ENCODE peak calls at places on chromosomes 5 and 9, in five cellular contexts. F, U, R, Z and P are unnamed samples.

GRCh38 chr9:123607479-123607878 is 251.5 kb downstream of the CRB2 start:
- DNase-seq in F (no peak), U (no peak), R (peak), Z (no peak), P (no peak)

GRCh38 chr5:139700711-139701693 is 52.9 kb downstream of the CXXC5 start:
- DNase-seq in F (no peak), U (no peak), R (peak), Z (no peak), P (no peak)

GRCh38 chr5:75681125-75681830 is 36.0 kb downstream of the POC5 start:
- DNase-seq in F (no peak), U (no peak), R (peak), Z (peak), P (no peak)

GRCh38 chr5:153711755-153712154 is 221.3 kb downstream of the GRIA1 start:
- DNase-seq in F (no peak), U (no peak), R (no peak), Z (peak), P (no peak)

GRCh38 chr5:59246470-59247250 is 646.9 kb downstream of the PDE4D start:
- DNase-seq in F (no peak), U (no peak), R (no peak), Z (no peak), P (no peak)

GRCh38 chr5:145762833-145763232 is 72.3 kb downstream of the PRELID2 start:
- DNase-seq in F (no peak), U (no peak), R (no peak), Z (no peak), P (no peak)

GRCh38 chr9:109887079-109887478 is 107.1 kb downstream of the PALM2AKAP2 start:
- DNase-seq in F (peak), U (no peak), R (no peak), Z (peak), P (peak)

GRCh38 chr9:124665391-124666058 is 105.6 kb downstream of the NR6A1 start:
- DNase-seq in F (no peak), U (no peak), R (peak), Z (peak), P (no peak)

GRCh38 chr9:121748727-121749546 is 97.5 kb downstream of the DAB2IP start:
- DNase-seq in F (peak), U (no peak), R (no peak), Z (no peak), P (peak)

GRCh38 chr5:146828385-146828784 is 50.2 kb downstream of the PPP2R2B start:
- DNase-seq in F (no peak), U (no peak), R (no peak), Z (no peak), P (no peak)

GRCh38 chr9:117448066-117448465 is 33.2 kb upstream of the ASTN2 start:
- DNase-seq in F (no peak), U (no peak), R (no peak), Z (no peak), P (no peak)

GRCh38 chr5:123344819-123345426 is 78.3 kb downstream of the CEP120 start:
- DNase-seq in F (no peak), U (no peak), R (peak), Z (peak), P (peak)

GRCh38 chr5:16160706-16161105 is 18.9 kb downstream of the MARCHF11 start:
- DNase-seq in F (no peak), U (no peak), R (peak), Z (peak), P (peak)

GRCh38 chr5:137688248-137688840 is 47.5 kb downstream of the KLHL3 start:
- DNase-seq in F (no peak), U (no peak), R (no peak), Z (no peak), P (no peak)

GRCh38 chr5:149581192-149581861 is at the start of gene ARHGEF37:
- DNase-seq in F (peak), U (peak), R (peak), Z (peak), P (no peak)

GRCh38 chr9:97978706-97979105 is 4.4 kb upstream of the ANP32B start:
- DNase-seq in F (no peak), U (no peak), R (no peak), Z (no peak), P (no peak)

GRCh38 chr5:33890147-33890546 is 1.6 kb downstream of the ADAMTS12 start:
- DNase-seq in F (no peak), U (no peak), R (no peak), Z (no peak), P (no peak)

GRCh38 chr5:134098690-134099089 is 15.8 kb upstream of the TCF7 start:
- DNase-seq in F (no peak), U (peak), R (peak), Z (no peak), P (no peak)

GRCh38 chr5:169944922-169945675 is 35.2 kb downstream of the INSYN2B start:
- DNase-seq in F (no peak), U (no peak), R (no peak), Z (peak), P (no peak)

GRCh38 chr5:125349432-125349831 is 603.0 kb upstream of the ZNF608 start:
- DNase-seq in F (no peak), U (no peak), R (no peak), Z (no peak), P (peak)

GRCh38 chr5:141529873-141530272 is 41.0 kb downstream of the PCDHGC5 start:
- DNase-seq in F (no peak), U (no peak), R (no peak), Z (no peak), P (no peak)

GRCh38 chr5:115947260-115947659 is 15.0 kb upstream of the LVRN start:
- DNase-seq in F (no peak), U (no peak), R (no peak), Z (no peak), P (peak)

GRCh38 chr9:4086119-4087088 is 213.5 kb downstream of the GLIS3 start:
- DNase-seq in F (no peak), U (no peak), R (no peak), Z (no peak), P (peak)

GRCh38 chr9:114898741-114899140 is 31.6 kb downstream of the TNFSF8 start:
- DNase-seq in F (peak), U (no peak), R (peak), Z (peak), P (no peak)

GRCh38 chr9:36535106-36535505 is 37.6 kb upstream of the MELK start:
- DNase-seq in F (no peak), U (no peak), R (no peak), Z (no peak), P (no peak)

GRCh38 chr9:126374366-126374781 is 47.7 kb downstream of the MVB12B start:
- DNase-seq in F (no peak), U (no peak), R (no peak), Z (no peak), P (no peak)
- H3K27ac ChIP-seq in F (no peak), U (no peak), R (no peak), Z (peak), P (no peak)

GRCh38 chr5:144203750-144204596 is 33.3 kb downstream of the KCTD16 start:
- DNase-seq in F (no peak), U (no peak), R (peak), Z (peak), P (peak)
- H3K27ac ChIP-seq in F (no peak), U (no peak), R (no peak), Z (no peak), P (no peak)

GRCh38 chr5:172731286-172732073 is 39.5 kb downstream of the DUSP1 start:
- DNase-seq in F (no peak), U (peak), R (peak), Z (no peak), P (no peak)

GRCh38 chr5:172733179-172733973 is 37.6 kb downstream of the DUSP1 start:
- DNase-seq in F (peak), U (no peak), R (peak), Z (peak), P (peak)

GRCh38 chr5:172730222-172730621 is 40.8 kb downstream of the DUSP1 start:
- DNase-seq in F (no peak), U (no peak), R (no peak), Z (no peak), P (no peak)

GRCh38 chr5:172733974-172734346 is 37.0 kb downstream of the DUSP1 start:
- DNase-seq in F (no peak), U (no peak), R (no peak), Z (no peak), P (no peak)

GRCh38 chr5:172732201-172732865 is 38.7 kb downstream of the DUSP1 start:
- DNase-seq in F (no peak), U (no peak), R (no peak), Z (no peak), P (no peak)
- H3K27ac ChIP-seq in F (peak), U (peak), R (peak), Z (no peak), P (no peak)

DNA sequence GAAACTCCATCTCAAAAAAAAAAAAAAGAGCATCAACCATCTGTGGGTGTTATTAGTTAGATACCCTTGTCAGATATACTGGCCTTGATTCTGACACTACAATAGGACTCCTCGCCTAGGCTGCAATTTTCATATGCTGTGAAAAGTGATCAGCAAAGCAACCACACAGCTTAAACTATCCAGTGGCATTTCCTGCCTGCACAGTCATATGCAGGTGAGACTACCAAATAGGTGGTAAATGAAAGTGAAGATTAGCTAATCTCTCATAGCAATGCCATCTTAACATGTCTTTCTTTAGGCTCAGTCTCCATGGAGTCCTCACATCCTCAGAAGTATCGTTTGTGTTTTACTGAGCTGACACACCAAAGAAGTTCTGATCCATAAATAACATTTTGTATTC is 40.8 kb downstream of the GRAMD2B start:
- DNase-seq in F (no peak), U (no peak), R (no peak), Z (no peak), P (no peak)
- H3K27ac ChIP-seq in F (no peak), U (no peak), R (no peak), Z (no peak), P (no peak)

GRCh38 chr5:74240783-74241750 is 399.5 kb downstream of the ENC1 start:
- DNase-seq in F (no peak), U (no peak), R (peak), Z (no peak), P (no peak)

GRCh38 chr5:74243634-74244033 is 396.9 kb downstream of the ENC1 start:
- DNase-seq in F (no peak), U (no peak), R (no peak), Z (peak), P (no peak)

GRCh38 chr5:74242516-74242915 is 398.0 kb downstream of the ENC1 start:
- DNase-seq in F (no peak), U (no peak), R (no peak), Z (no peak), P (no peak)

GRCh38 chr5:74239268-74239667 is 401.3 kb downstream of the ENC1 start:
- DNase-seq in F (no peak), U (no peak), R (no peak), Z (no peak), P (no peak)

GRCh38 chr5:74241751-74242140 is 398.8 kb downstream of the ENC1 start:
- DNase-seq in F (no peak), U (no peak), R (no peak), Z (no peak), P (no peak)
- H3K27ac ChIP-seq in F (no peak), U (peak), R (no peak), Z (no peak), P (no peak)

DNA sequence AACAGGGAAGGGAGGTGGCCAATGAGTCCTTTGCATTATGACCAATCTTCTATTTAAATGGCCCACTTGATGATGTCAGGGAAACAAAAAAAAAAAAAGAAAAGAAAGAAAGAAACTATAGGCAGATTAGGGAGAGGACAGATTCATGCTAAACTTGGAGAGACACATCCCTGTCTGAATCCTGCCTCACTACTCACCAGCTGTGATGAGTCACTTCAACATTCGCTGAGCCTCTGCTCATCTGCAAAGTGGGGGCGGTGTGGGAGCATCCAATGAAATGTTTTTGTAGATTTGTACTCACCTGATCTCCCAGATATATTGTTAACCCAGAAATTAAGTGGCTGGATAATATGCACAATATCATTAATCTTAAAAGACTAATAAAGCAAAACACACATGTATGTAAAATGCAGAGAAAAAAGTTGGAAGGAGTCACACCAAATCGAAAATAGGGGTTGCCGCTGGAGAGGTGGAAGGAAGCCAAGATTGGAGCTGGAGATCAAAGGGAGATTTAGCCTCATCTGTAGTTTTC is 17.1 kb upstream of the ERGIC1 start:
- DNase-seq in F (no peak), U (no peak), R (no peak), Z (no peak), P (peak)
- H3K27ac ChIP-seq in F (no peak), U (no peak), R (no peak), Z (no peak), P (peak)

GRCh38 chr5:107485184-107485583 is 185.6 kb downstream of the EFNA5 start:
- DNase-seq in F (no peak), U (no peak), R (no peak), Z (no peak), P (no peak)

GRCh38 chr5:107483625-107484024 is 187.1 kb downstream of the EFNA5 start:
- DNase-seq in F (no peak), U (no peak), R (no peak), Z (no peak), P (no peak)

GRCh38 chr5:107484261-107484660 is 186.5 kb downstream of the EFNA5 start:
- DNase-seq in F (no peak), U (no peak), R (no peak), Z (no peak), P (no peak)

GRCh38 chr5:107486489-107486888 is 184.2 kb downstream of the EFNA5 start:
- DNase-seq in F (no peak), U (no peak), R (peak), Z (no peak), P (peak)

DNA sequence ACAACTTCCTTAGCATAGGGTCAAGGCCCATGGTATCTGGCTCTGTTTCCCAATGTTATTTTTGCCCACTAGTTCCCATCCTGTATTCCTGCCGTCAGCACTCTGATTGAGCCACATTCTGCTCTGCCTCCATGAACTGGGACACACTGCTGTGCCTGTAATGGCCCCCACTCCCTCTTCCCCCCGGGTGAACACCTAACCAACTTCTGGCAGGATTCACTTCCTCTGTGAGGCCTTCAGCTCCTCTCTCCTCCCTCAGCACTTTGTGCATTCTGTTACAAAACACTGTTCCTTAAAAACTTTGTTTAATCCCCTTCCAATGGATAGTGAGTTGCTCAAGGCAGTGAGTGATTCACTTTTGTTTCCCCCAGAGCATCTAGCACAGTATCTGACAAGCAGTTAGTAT is 183.7 kb downstream of the EFNA5 start:
- DNase-seq in F (no peak), U (no peak), R (no peak), Z (peak), P (no peak)
- H3K27ac ChIP-seq in F (no peak), U (no peak), R (no peak), Z (no peak), P (no peak)

GRCh38 chr5:72600401-72600981 is 93.3 kb upstream of the ZNF366 start:
- DNase-seq in F (no peak), U (no peak), R (peak), Z (peak), P (peak)

GRCh38 chr5:72598461-72599433 is 91.5 kb upstream of the ZNF366 start:
- DNase-seq in F (no peak), U (no peak), R (no peak), Z (peak), P (peak)

GRCh38 chr5:72599519-72600400 is 92.5 kb upstream of the ZNF366 start:
- DNase-seq in F (no peak), U (no peak), R (no peak), Z (peak), P (peak)

GRCh38 chr5:72596956-72597355 is 89.7 kb upstream of the ZNF366 start:
- DNase-seq in F (no peak), U (no peak), R (no peak), Z (peak), P (peak)

DNA sequence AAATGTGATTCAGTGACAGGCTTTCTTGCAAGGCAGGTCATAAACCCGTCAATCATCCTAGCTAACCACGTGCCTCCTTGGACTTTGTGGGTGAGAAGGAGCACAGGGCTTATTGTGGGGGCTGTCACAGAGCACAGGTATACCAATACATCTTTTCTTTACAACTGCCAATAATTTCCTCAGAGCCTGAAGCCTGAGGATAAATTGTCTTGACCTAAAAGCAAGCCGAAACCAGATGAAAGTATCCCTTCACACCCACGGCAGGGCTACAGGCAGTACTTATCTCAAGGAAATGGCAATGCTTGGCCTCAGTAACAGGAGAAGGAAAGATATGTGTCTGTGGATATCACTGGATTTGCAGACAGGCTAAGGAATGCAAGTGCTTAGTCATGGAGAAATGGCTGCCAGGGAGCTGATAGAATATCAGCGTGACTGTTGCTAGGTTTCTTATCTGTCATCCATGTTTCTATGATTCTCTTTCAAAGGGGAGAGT is 90.3 kb upstream of the ZNF366 start:
- DNase-seq in F (no peak), U (no peak), R (peak), Z (peak), P (peak)
- H3K27ac ChIP-seq in F (peak), U (peak), R (no peak), Z (peak), P (peak)

GRCh38 chr9:137316012-137316981 is 14.2 kb upstream of the NRARP start:
- DNase-seq in F (peak), U (peak), R (peak), Z (peak), P (no peak)

GRCh38 chr9:137313956-137314560 is 12.0 kb upstream of the NRARP start:
- DNase-seq in F (no peak), U (peak), R (no peak), Z (no peak), P (no peak)

GRCh38 chr9:137314561-137315560 is 12.8 kb upstream of the NRARP start:
- DNase-seq in F (peak), U (peak), R (no peak), Z (no peak), P (no peak)

GRCh38 chr9:137317021-137317978 is 15.2 kb upstream of the NRARP start:
- DNase-seq in F (peak), U (peak), R (no peak), Z (no peak), P (no peak)

DNA sequence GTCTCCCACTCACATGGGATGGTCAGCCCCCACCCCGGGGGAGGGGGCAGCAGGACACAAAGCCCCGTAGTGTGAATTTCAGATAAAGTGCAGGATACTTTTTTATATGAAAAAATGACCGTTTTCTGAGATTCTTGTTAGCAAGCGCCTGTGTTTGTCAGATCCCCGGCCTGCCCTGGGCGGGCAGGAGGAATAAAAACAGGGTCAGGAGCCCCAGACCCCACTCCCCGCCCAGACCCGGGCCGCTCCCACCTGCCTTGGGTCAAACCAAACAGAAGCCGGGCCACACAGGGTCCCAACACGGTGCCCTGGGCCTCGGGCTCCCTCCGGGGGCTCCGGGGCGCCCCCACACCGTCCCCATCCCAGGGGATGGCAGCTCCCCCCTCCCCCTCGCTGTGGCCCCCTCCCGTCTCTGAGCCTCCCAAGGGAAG is 13.5 kb upstream of the NRARP start:
- DNase-seq in F (no peak), U (peak), R (no peak), Z (no peak), P (no peak)
- H3K27ac ChIP-seq in F (peak), U (peak), R (no peak), Z (peak), P (no peak)